ENCODE peak calls at places on chromosomes 4 and X, in eight cellular contexts. S, V, N, X, B, G, R and W are unnamed samples.

GRCh38 chr4:108224628-108225053 is 55.9 kb upstream of the LEF1 start:
- DNase-seq in B (no peak), S (no peak), N (peak; percentile 81), G (no peak), X (peak; percentile 33), R (peak; percentile 59), V (peak; percentile 2), W (no peak)

GRCh38 chr4:71107732-71108131 is 114.3 kb downstream of the DCK start:
- DNase-seq in G (peak; percentile 56), N (no peak), S (no peak), V (no peak), R (no peak), B (no peak), X (no peak), W (no peak)

GRCh38 chr4:137960371-137961050 is 281.6 kb downstream of the SLC7A11 start:
- DNase-seq in V (no peak), R (no peak), X (no peak), G (no peak), B (no peak), S (peak; percentile 76), N (no peak), W (no peak)

GRCh38 chrX:8913665-8914409 is 112.7 kb upstream of the FAM9A start:
- DNase-seq in G (no peak), R (peak; percentile 61), B (peak; percentile 78), S (no peak), X (no peak), N (no peak), V (peak; percentile 3), W (no peak)

GRCh38 chr4:168877779-168878491 is 132.1 kb downstream of the CBR4 start:
- DNase-seq in X (peak; percentile 63), G (peak; percentile 10), S (no peak), V (no peak), N (peak; percentile 69), B (no peak), R (peak; percentile 82), W (peak; percentile 80)

GRCh38 chrX:151711154-151711553 is 4.7 kb upstream of the FATE1 start:
- DNase-seq in B (no peak), R (no peak), X (no peak), S (no peak), N (no peak), G (no peak), V (no peak), W (no peak)

GRCh38 chr4:80268081-80268823 is 1.8 kb downstream of the FGF5 start:
- DNase-seq in V (no peak), B (no peak), S (no peak), R (no peak), G (no peak), X (peak; percentile 20), N (no peak), W (no peak)

GRCh38 chr4:89283975-89284556 is 23.5 kb downstream of the GPRIN3 start:
- DNase-seq in V (no peak), B (no peak), X (no peak), S (no peak), N (no peak), R (no peak), G (no peak), W (no peak)

GRCh38 chrX:70452143-70452733 is 7.6 kb downstream of the DLG3 start:
- DNase-seq in R (peak; percentile 80), S (peak; percentile 63), V (peak; percentile 37), B (peak; percentile 79), X (peak; percentile 64), N (no peak), G (peak; percentile 55), W (peak; percentile 68)

GRCh38 chrX:54817220-54817820 is 9.8 kb downstream of the MAGED2 start:
- DNase-seq in B (no peak), N (peak; percentile 47), G (no peak), R (no peak), S (no peak), X (peak; percentile 42), V (no peak), W (no peak)

GRCh38 chr4:110916505-110916904 is 293.6 kb upstream of the PITX2 start:
- DNase-seq in B (no peak), V (no peak), N (no peak), X (no peak), S (no peak), R (no peak), G (no peak), W (no peak)

GRCh38 chr4:147590249-147590920 is 26.8 kb upstream of the TMEM184C start:
- DNase-seq in X (peak; percentile 67), R (peak; percentile 84), B (no peak), S (peak; percentile 79), N (peak; percentile 70), V (peak; percentile 52), G (no peak), W (no peak)

GRCh38 chrX:17669891-17670290 is 67.4 kb upstream of the SCML1 start:
- DNase-seq in N (no peak), X (no peak), G (no peak), V (no peak), R (no peak), B (no peak), S (no peak), W (no peak)

GRCh38 chr4:108155373-108155772 is 13.4 kb downstream of the LEF1 start:
- DNase-seq in N (peak; percentile 45), B (no peak), G (no peak), V (no peak), R (no peak), X (no peak), S (no peak), W (no peak)

GRCh38 chrX:13387656-13388421 is 68.0 kb upstream of the ATXN3L start:
- DNase-seq in N (no peak), R (no peak), G (no peak), V (no peak), B (no peak), X (no peak), S (peak; percentile 22), W (no peak)

GRCh38 chr4:16967722-16968121 is 69.3 kb upstream of the LDB2 start:
- DNase-seq in S (no peak), N (no peak), B (peak; percentile 87), G (no peak), V (no peak), R (peak; percentile 86), X (no peak), W (peak; percentile 75)

GRCh38 chr4:120683902-120684540 is 238.5 kb downstream of the PRDM5 start:
- DNase-seq in G (no peak), B (no peak), N (peak; percentile 35), V (no peak), S (no peak), X (no peak), R (no peak), W (no peak)

GRCh38 chr4:139600662-139601061 is 44.6 kb upstream of the SETD7 start:
- DNase-seq in N (no peak), S (no peak), V (no peak), B (no peak), G (no peak), R (no peak), X (no peak), W (no peak)

GRCh38 chr4:48538358-48538757 is 48.3 kb downstream of the ZAR1 start:
- DNase-seq in X (no peak), N (no peak), S (no peak), B (no peak), R (no peak), V (no peak), G (no peak), W (no peak)

GRCh38 chr4:103095080-103095479 is 4.6 kb downstream of the BDH2 start:
- DNase-seq in V (no peak), R (no peak), X (no peak), S (no peak), B (no peak), G (no peak), N (no peak), W (no peak)

GRCh38 chrX:104913348-104913747 is 307.1 kb downstream of the TEX13A start:
- DNase-seq in X (peak; percentile 8), B (no peak), G (no peak), V (peak; percentile 7), S (peak; percentile 49), R (no peak), N (no peak), W (no peak)

GRCh38 chrX:107629533-107629909 is 1.2 kb downstream of the PRPS1 start:
- DNase-seq in S (peak; percentile 31), N (peak; percentile 15), B (no peak), X (peak; percentile 25), V (peak; percentile 48), G (no peak), R (no peak), W (no peak)

GRCh38 chr4:99457676-99458075 is 22.5 kb upstream of the ADH7 start:
- DNase-seq in B (no peak), S (no peak), V (no peak), X (no peak), N (no peak), R (no peak), G (no peak), W (no peak)

GRCh38 chr4:164997324-164997723 is 19.9 kb upstream of the TRIM61 start:
- DNase-seq in X (no peak), S (peak; percentile 54), N (peak; percentile 16), B (no peak), G (no peak), V (peak; percentile 17), R (no peak), W (no peak)

GRCh38 chrX:5236096-5236495 is 992.6 kb downstream of the NLGN4X start:
- DNase-seq in X (peak; percentile 8), N (no peak), R (no peak), S (peak; percentile 58), B (no peak), G (no peak), V (peak; percentile 27), W (no peak)
- H3K4me3 ChIP-seq in X (no peak overlapping the region), N (no peak overlapping the region), R (no peak overlapping the region), S (no peak overlapping the region), B (no peak overlapping the region), G (no peak overlapping the region), V (no peak overlapping the region), W (no peak overlapping the region)

GRCh38 chr4:68342139-68342538 is 7.8 kb downstream of the YTHDC1 start:
- DNase-seq in X (no peak), S (peak; percentile 30), B (no peak), R (no peak), G (no peak), N (no peak), V (peak; percentile 28), W (no peak)
- H3K4me1 ChIP-seq in X (peaks cover 4% of the 10 kb centered on the region), S (peaks cover 26% of the 10 kb centered on the region), B (peaks cover 77% of the 10 kb centered on the region), R (peaks cover 11% of the 10 kb centered on the region), G (peaks cover 74% of the 10 kb centered on the region), N (peaks cover 10% of the 10 kb centered on the region), V (peaks cover 74% of the 10 kb centered on the region), W (peaks cover 19% of the 10 kb centered on the region)

DNA sequence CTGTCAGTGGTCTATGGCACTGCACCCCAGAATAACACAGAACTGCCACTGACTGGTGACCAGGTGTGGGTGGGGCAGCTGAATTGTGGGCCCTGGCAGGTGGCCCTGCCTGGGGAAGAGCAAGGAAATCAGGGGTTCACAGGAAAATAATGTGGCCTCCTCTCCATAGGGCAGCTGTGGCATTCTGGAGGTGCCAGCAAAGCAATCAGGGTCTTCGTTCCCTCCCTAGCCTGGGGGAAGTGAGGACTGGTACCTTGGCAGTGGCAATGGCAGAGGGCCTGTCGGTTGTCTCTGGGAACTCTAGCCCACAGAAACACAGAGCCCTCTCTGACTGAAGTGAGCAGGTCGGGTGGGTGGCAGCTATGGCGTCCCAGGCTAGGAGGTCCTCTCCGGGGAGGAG is 223.0 kb downstream of the GRIA2 start:
- DNase-seq in X (no peak), S (no peak), R (peak; percentile 3), B (no peak), V (no peak), G (no peak), N (no peak), W (no peak)
- H3K4me3 ChIP-seq in X (no peak overlapping the region), S (no peak overlapping the region), R (no peak overlapping the region), B (no peak overlapping the region), V (no peak overlapping the region), G (no peak overlapping the region), N (no peak overlapping the region), W (no peak overlapping the region)

GRCh38 chr4:153014460-153014859 is 78.3 kb downstream of the FHDC1 start:
- DNase-seq in X (no peak), N (no peak), R (no peak), G (no peak), S (no peak), V (no peak), B (no peak), W (no peak)
- H3K4me1 ChIP-seq in X (no peaks in the 10 kb centered on the region), N (no peaks in the 10 kb centered on the region), R (no peaks in the 10 kb centered on the region), G (no peaks in the 10 kb centered on the region), S (no peaks in the 10 kb centered on the region), V (no peaks in the 10 kb centered on the region), B (no peaks in the 10 kb centered on the region), W (no peaks in the 10 kb centered on the region)